ENCODE peak calls at places on chromosomes 11 and 22, in five cellular contexts. O, G, C, Q and J are unnamed samples. For H3K27me3, the result is how much of the 10 kb centered on the place peaks cover.

GRCh38 chr11:17649696-17650600 is 69.4 kb upstream of the MYOD1 start:
- DNase-seq in O (no peak), G (no peak), C (no peak), Q (peak), J (no peak)

GRCh38 chr11:12157241-12157661 is 46.9 kb downstream of the MICAL2 start:
- DNase-seq in O (no peak), G (no peak), C (no peak), Q (peak), J (no peak)

GRCh38 chr11:104091281-104092071 is 55.0 kb downstream of the DDI1 start:
- DNase-seq in O (no peak), G (no peak), C (no peak), Q (no peak), J (no peak)

GRCh38 chr11:55401011-55401410 is 33.2 kb downstream of the OR4A15 start:
- DNase-seq in O (no peak), G (no peak), C (no peak), Q (no peak), J (no peak)

GRCh38 chr11:128715691-128716153 is 21.9 kb downstream of the FLI1 start:
- DNase-seq in O (peak), G (peak), C (no peak), Q (peak), J (no peak)

GRCh38 chr11:67434395-67434881 is 3.0 kb downstream of the PTPRCAP start:
- DNase-seq in O (no peak), G (no peak), C (no peak), Q (no peak), J (no peak)

GRCh38 chr11:132064987-132065620 is 694.7 kb downstream of the NTM start:
- DNase-seq in O (peak), G (no peak), C (peak), Q (peak), J (no peak)

GRCh38 chr11:20566591-20567434 is 32.6 kb upstream of the SLC6A5 start:
- DNase-seq in O (no peak), G (no peak), C (no peak), Q (no peak), J (no peak)

GRCh38 chr11:81970886-81971285 is 762.8 kb downstream of the FAM181B start:
- DNase-seq in O (no peak), G (no peak), C (no peak), Q (no peak), J (no peak)

GRCh38 chr22:22578702-22579424 is 19.8 kb upstream of the PRAME start:
- DNase-seq in O (peak), G (no peak), C (no peak), Q (peak), J (peak)

GRCh38 chr11:123473941-123474668 is 44.0 kb downstream of the GRAMD1B start:
- DNase-seq in O (peak), G (no peak), C (peak), Q (peak), J (no peak)

GRCh38 chr11:109043318-109043717 is 378.4 kb downstream of the DDX10 start:
- DNase-seq in O (no peak), G (no peak), C (no peak), Q (no peak), J (no peak)

GRCh38 chr11:19191530-19192169 is 10.1 kb downstream of the CSRP3 start:
- DNase-seq in O (no peak), G (no peak), C (no peak), Q (peak), J (peak)

GRCh38 chr11:78633516-78634310 is 59.0 kb upstream of the NARS2 start:
- DNase-seq in O (no peak), G (no peak), C (no peak), Q (no peak), J (no peak)

GRCh38 chr11:122977455-122978302 is 4.0 kb downstream of the BSX start:
- DNase-seq in O (no peak), G (peak), C (no peak), Q (no peak), J (no peak)

GRCh38 chr11:119424276-119424675 is 1.3 kb upstream of the THY1 start:
- DNase-seq in O (no peak), G (no peak), C (no peak), Q (no peak), J (no peak)

GRCh38 chr11:12066799-12067508 is 43.4 kb upstream of the MICAL2 start:
- DNase-seq in O (no peak), G (peak), C (no peak), Q (peak), J (no peak)

GRCh38 chr11:114058026-114058706 is 1.3 kb upstream of the ZBTB16 start:
- DNase-seq in O (no peak), G (peak), C (no peak), Q (peak), J (no peak)

GRCh38 chr11:22785251-22785650 is 44.4 kb downstream of the SVIP start:
- DNase-seq in O (peak), G (no peak), C (no peak), Q (peak), J (no peak)

GRCh38 chr22:24466831-24467249 is 28.3 kb upstream of the UPB1 start:
- DNase-seq in O (peak), G (peak), C (no peak), Q (peak), J (peak)

GRCh38 chr11:59679347-59679746 is 10.5 kb upstream of the PATL1 start:
- DNase-seq in O (no peak), G (no peak), C (no peak), Q (no peak), J (no peak)

GRCh38 chr11:122706261-122706660 is 50.7 kb downstream of the UBASH3B start:
- DNase-seq in O (no peak), G (no peak), C (no peak), Q (peak), J (no peak)

GRCh38 chr22:18905540-18906409 is at the start of gene DGCR6:
- DNase-seq in O (no peak), G (no peak), C (no peak), Q (no peak), J (no peak)

GRCh38 chr22:23061471-23062280 is 8.6 kb upstream of the GNAZ start:
- DNase-seq in O (no peak), G (no peak), C (no peak), Q (no peak), J (peak)

GRCh38 chr11:6736495-6737121 is 35.2 kb downstream of the OR2AG2 start:
- DNase-seq in O (no peak), G (no peak), C (no peak), Q (peak), J (no peak)

GRCh38 chr22:46052331-46052771 is 75.4 kb upstream of the WNT7B start:
- DNase-seq in O (no peak), G (no peak), C (no peak), Q (no peak), J (peak)
- H3K4me3 ChIP-seq in O (no peak), G (no peak), C (no peak), Q (no peak), J (peak)

GRCh38 chr11:110712643-110713468 is 619 bp upstream of the ARHGAP20 start:
- DNase-seq in O (peak), G (peak), C (no peak), Q (peak), J (no peak)

GRCh38 chr11:110713469-110713776 is 1.2 kb upstream of the ARHGAP20 start:
- DNase-seq in O (no peak), G (no peak), C (no peak), Q (no peak), J (no peak)

GRCh38 chr11:110711776-110712642 is at the start of gene ARHGAP20:
- DNase-seq in O (peak), G (peak), C (no peak), Q (peak), J (peak)

GRCh38 chr11:110711448-110711775 is 825 bp downstream of the ARHGAP20 start:
- DNase-seq in O (no peak), G (no peak), C (no peak), Q (no peak), J (peak)

DNA sequence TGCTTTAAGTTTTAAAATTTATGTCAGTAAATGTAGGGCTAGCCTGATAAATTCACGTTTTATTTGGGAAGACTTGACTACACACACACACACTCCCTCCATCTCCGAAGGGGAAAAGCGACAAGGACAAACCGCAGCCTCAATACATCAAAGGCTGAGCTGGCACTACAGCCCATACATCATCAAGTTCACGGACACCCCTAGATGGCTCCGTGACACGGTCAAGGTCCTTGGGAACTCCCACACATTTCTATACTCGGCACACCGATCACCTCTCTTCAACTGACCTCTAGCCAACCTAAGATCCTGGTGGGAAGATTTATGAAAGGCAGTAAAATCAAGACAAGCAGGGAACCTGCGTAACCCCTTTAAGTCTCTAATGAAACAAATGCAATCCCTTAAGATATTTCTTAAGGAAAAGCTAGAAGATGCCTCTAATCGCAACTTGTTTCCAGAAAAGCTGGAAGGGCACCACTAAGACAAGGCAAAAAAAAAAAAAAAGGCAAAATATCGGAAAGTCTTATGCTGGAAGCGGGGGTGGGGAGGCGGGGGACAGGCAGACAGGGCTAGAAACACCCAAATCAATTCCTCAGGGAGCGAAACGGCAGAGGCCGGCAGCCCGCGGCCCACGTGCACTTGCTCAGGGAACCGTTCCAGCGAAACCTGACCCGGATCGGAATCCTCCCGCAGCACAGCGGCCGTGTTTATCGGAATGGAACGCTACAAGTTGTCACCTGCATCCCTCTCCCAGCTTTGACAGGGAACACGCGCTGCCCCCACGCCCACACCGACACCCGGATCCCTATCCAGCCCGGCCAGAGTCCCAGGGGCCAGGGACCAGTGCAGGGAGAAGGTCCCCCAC is 1.5 kb downstream of the ARHGAP20 start:
- DNase-seq in O (no peak), G (peak), C (no peak), Q (peak), J (peak)
- H3K27me3 ChIP-seq in O (under half), G (half or more), C (under half), Q (half or more), J (under half)

GRCh38 chr11:10856689-10857603 is 907 bp downstream of the ZBED5 start:
- DNase-seq in O (peak), G (peak), C (no peak), Q (peak), J (no peak)

GRCh38 chr11:10861047-10861446 is 3.2 kb upstream of the ZBED5 start:
- DNase-seq in O (no peak), G (no peak), C (no peak), Q (no peak), J (no peak)

GRCh38 chr11:10861799-10862198 is 3.9 kb upstream of the ZBED5 start:
- DNase-seq in O (no peak), G (no peak), C (no peak), Q (no peak), J (no peak)

GRCh38 chr11:10857604-10858504 is at the start of gene ZBED5:
- DNase-seq in O (peak), G (peak), C (peak), Q (peak), J (peak)

GRCh38 chr11:10858505-10859360 is 880 bp upstream of the ZBED5 start:
- DNase-seq in O (no peak), G (peak), C (no peak), Q (no peak), J (peak)
- H3K4me3 ChIP-seq in O (peak), G (peak), C (peak), Q (peak), J (peak)

GRCh38 chr11:111540921-111541208 is 345 bp downstream of the LAYN start:
- DNase-seq in O (no peak), G (no peak), C (no peak), Q (no peak), J (no peak)
- H3K27me3 ChIP-seq in O (under half), G (half or more), C (under half), Q (half or more), J (under half)

GRCh38 chr11:96424693-96425092 is 34.9 kb downstream of the JRKL start:
- DNase-seq in O (peak), G (no peak), C (peak), Q (peak), J (no peak)

GRCh38 chr11:96430668-96431067 is 40.9 kb downstream of the JRKL start:
- DNase-seq in O (no peak), G (no peak), C (no peak), Q (no peak), J (no peak)

GRCh38 chr11:96426356-96427103 is 36.7 kb downstream of the JRKL start:
- DNase-seq in O (no peak), G (peak), C (peak), Q (peak), J (no peak)
- H3K4me3 ChIP-seq in O (no peak), G (no peak), C (no peak), Q (no peak), J (no peak)

GRCh38 chr11:95230054-95231034 is 658 bp downstream of the SESN3 start:
- DNase-seq in O (peak), G (peak), C (no peak), Q (peak), J (peak)
- H3K27me3 ChIP-seq in O (under half), G (under half), C (under half), Q (under half), J (under half)